ENCODE peak calls at places on chromosome 13, in five cellular contexts. N, E, W, Y and S are unnamed samples.

GRCh38 chr13:49457221-49457620 is 13.1 kb downstream of the SETDB2 start:
- DNase-seq in N (no peak), E (no peak), W (no peak), Y (no peak), S (no peak)

GRCh38 chr13:99103536-99103935 is 97.1 kb upstream of the UBAC2 start:
- DNase-seq in N (no peak), E (no peak), W (no peak), Y (no peak), S (peak)

GRCh38 chr13:44309771-44310767 is 63.6 kb upstream of the SERP2 start:
- DNase-seq in N (no peak), E (no peak), W (no peak), Y (no peak), S (no peak)

GRCh38 chr13:22126433-22127021 is 455.7 kb downstream of the FGF9 start:
- DNase-seq in N (no peak), E (no peak), W (no peak), Y (no peak), S (no peak)

GRCh38 chr13:113122571-113123225 is at the start of gene F10:
- DNase-seq in N (no peak), E (peak), W (peak), Y (no peak), S (peak)

GRCh38 chr13:48094404-48094780 is 512 bp downstream of the MED4 start:
- DNase-seq in N (no peak), E (peak), W (no peak), Y (no peak), S (no peak)

GRCh38 chr13:102700088-102701031 is 5.5 kb upstream of the METTL21C start:
- DNase-seq in N (no peak), E (no peak), W (no peak), Y (no peak), S (no peak)

GRCh38 chr13:95676100-95676774 is 702 bp upstream of the DNAJC3 start:
- DNase-seq in N (peak), E (no peak), W (no peak), Y (no peak), S (no peak)

GRCh38 chr13:74287672-74288169 is 153.5 kb upstream of the KLF12 start:
- DNase-seq in N (peak), E (peak), W (peak), Y (peak), S (peak)

GRCh38 chr13:112333756-112334543 is 42.2 kb upstream of the SPACA7 start:
- DNase-seq in N (no peak), E (no peak), W (no peak), Y (no peak), S (no peak)

GRCh38 chr13:27027086-27027667 is 144.4 kb downstream of the USP12 start:
- DNase-seq in N (no peak), E (no peak), W (no peak), Y (no peak), S (no peak)

GRCh38 chr13:42615691-42616090 is 41.7 kb downstream of the TNFSF11 start:
- DNase-seq in N (no peak), E (no peak), W (no peak), Y (no peak), S (no peak)

GRCh38 chr13:31764556-31764955 is 25.2 kb downstream of the RXFP2 start:
- DNase-seq in N (no peak), E (no peak), W (no peak), Y (no peak), S (no peak)

GRCh38 chr13:42525035-42525504 is 48.9 kb upstream of the TNFSF11 start:
- DNase-seq in N (no peak), E (no peak), W (no peak), Y (no peak), S (no peak)

GRCh38 chr13:64505511-64505910 is 2724.6 kb downstream of the PCDH9 start:
- DNase-seq in N (no peak), E (no peak), W (no peak), Y (no peak), S (no peak)

GRCh38 chr13:48319458-48320395 is 16.2 kb downstream of the RB1 start:
- DNase-seq in N (peak), E (no peak), W (no peak), Y (no peak), S (no peak)

GRCh38 chr13:48266967-48267639 is 34.1 kb downstream of the ITM2B start:
- DNase-seq in N (no peak), E (no peak), W (no peak), Y (no peak), S (no peak)

GRCh38 chr13:27857271-27857670 is 62.5 kb upstream of the PDX1 start:
- DNase-seq in N (no peak), E (no peak), W (no peak), Y (no peak), S (no peak)

GRCh38 chr13:33541962-33542308 is 256.4 kb upstream of the STARD13 start:
- DNase-seq in N (no peak), E (no peak), W (no peak), Y (no peak), S (no peak)

GRCh38 chr13:51585696-51586095 is 1.4 kb downstream of the WDFY2 start:
- DNase-seq in N (peak), E (no peak), W (no peak), Y (no peak), S (no peak)

GRCh38 chr13:99256709-99257108 is 1.5 kb downstream of the GPR18 start:
- DNase-seq in N (no peak), E (no peak), W (no peak), Y (no peak), S (no peak)